ENCODE peak calls at places on chromosomes 1 and 21, in six cellular contexts. E is fibroblast of lung; I is left ventricle myocardium inferior; A is HCT116; F is astrocyte; G is CD8-positive, alpha-beta memory T cell. K is an unnamed sample.
A peak's percentile ranks its signal among the peaks of the same experiment; 100 is the strongest.

GRCh38 chr1:241985787-241986186 is 13.1 kb downstream of the MAP1LC3C start:
- DNase-seq in E (peak; percentile 34), I (no peak), A (peak; percentile 38), F (no peak), G (no peak), K (peak; percentile 57)

GRCh38 chr1:204408074-204408507 is 3.5 kb downstream of the PPP1R15B start:
- DNase-seq in E (peak; percentile 80), I (peak; percentile 76), A (no peak), F (peak; percentile 69), G (peak; percentile 13), K (peak; percentile 65)

GRCh38 chr1:237220243-237220642 is 178.3 kb downstream of the RYR2 start:
- DNase-seq in E (no peak), I (no peak), A (no peak), F (no peak), G (no peak), K (no peak)

GRCh38 chr21:38979271-38980196 is 173.8 kb downstream of the ETS2 start:
- DNase-seq in E (peak; percentile 29), I (no peak), A (no peak), F (no peak), G (no peak), K (no peak)

GRCh38 chr21:33370292-33370691 is 32.9 kb upstream of the IFNGR2 start:
- DNase-seq in E (no peak), I (no peak), A (no peak), F (no peak), G (no peak), K (no peak)

GRCh38 chr1:14945132-14946010 is 208.2 kb upstream of the TMEM51 start:
- DNase-seq in E (peak; percentile 93), I (peak; percentile 49), A (no peak), F (peak; percentile 89), G (no peak), K (no peak)

GRCh38 chr1:108862698-108863477 is 6.0 kb upstream of the AKNAD1 start:
- DNase-seq in E (no peak), I (no peak), A (no peak), F (no peak), G (no peak), K (no peak)

GRCh38 chr1:216186816-216187215 is 236.4 kb downstream of the USH2A start:
- DNase-seq in E (peak; percentile 37), I (no peak), A (no peak), F (peak; percentile 23), G (no peak), K (peak; percentile 28)

GRCh38 chr1:14627608-14628489 is 29.4 kb downstream of the KAZN start:
- DNase-seq in E (no peak), I (no peak), A (no peak), F (no peak), G (no peak), K (no peak)

GRCh38 chr1:150161747-150162581 is 12.2 kb downstream of the PLEKHO1 start:
- DNase-seq in E (peak; percentile 72), I (no peak), A (no peak), F (peak; percentile 62), G (no peak), K (no peak)

GRCh38 chr1:40477680-40478057 is 579 bp downstream of the ZFP69 start:
- DNase-seq in E (peak; percentile 28), I (no peak), A (no peak), F (peak; percentile 20), G (no peak), K (no peak)

DNA sequence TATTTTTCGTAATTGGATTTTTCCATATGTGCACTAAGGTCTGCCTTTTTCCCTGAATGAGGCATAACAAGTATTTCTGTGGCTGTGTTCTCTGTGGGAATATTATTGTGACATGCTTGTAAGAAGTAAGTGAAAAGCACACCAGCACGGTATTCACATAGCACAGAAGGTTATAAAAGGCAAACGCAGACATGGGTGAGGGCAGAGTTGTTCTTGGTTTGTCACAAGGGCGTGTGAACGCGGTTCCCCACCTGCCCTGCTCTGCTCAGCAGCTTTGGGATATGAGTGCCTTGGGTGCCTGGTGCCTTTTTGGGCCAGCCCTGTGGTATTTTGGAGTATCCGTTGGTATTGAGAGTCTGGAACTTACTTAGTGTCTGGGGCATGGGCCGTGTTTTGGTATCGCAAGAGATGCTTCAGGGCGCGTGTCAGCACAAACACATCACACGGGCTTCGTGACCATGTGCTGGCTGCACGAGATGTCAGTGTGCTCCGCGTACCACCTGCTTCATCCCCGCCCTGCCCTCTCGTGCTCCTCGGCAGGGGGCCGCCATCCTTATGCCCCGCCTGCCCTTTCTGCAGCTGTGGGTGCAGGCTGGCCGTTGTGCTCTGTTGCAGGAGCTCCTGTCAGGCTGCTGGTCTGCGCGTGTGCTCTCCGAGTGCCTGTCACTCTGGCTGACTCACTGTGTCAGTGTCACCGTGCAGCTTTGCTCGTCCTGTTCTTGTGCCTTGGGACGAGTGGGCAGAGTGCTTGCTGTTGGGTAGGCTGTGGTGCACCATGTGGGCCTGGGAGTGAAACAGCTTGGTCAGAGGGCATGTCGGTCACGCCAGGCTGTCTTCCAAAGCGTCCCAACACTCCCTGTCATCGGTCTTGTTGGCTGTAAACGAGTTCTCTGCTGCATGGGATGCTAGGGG is 15.0 kb downstream of the SKI start:
- DNase-seq in E (no peak), I (peak; percentile 60), A (no peak), F (no peak), G (no peak), K (no peak)
- H3K4me1 ChIP-seq in E (peaks cover 21% of the 10 kb centered on the region), I (peaks cover 97% of the 10 kb centered on the region), A (no peaks in the 10 kb centered on the region), F (peaks cover 52% of the 10 kb centered on the region), G (peaks cover 69% of the 10 kb centered on the region), K (peaks cover 9% of the 10 kb centered on the region)

GRCh38 chr1:165312591-165312990 is 43.9 kb downstream of the LMX1A start:
- DNase-seq in E (no peak), I (no peak), A (no peak), F (no peak), G (no peak), K (no peak)
- H3K27me3 ChIP-seq in E (no peaks in the 10 kb centered on the region), I (peaks cover 76% of the 10 kb centered on the region), A (peaks cover 65% of the 10 kb centered on the region), F (no peaks in the 10 kb centered on the region), G (no peaks in the 10 kb centered on the region), K (no peaks in the 10 kb centered on the region)

GRCh38 chr21:44955803-44956175 is 16.0 kb downstream of the SLX9 start:
- DNase-seq in E (no peak), I (no peak), A (no peak), F (no peak), G (no peak), K (no peak)

GRCh38 chr21:44954281-44954771 is 14.5 kb downstream of the SLX9 start:
- DNase-seq in E (no peak), I (peak; percentile 36), A (no peak), F (no peak), G (no peak), K (no peak)

GRCh38 chr21:44956356-44957046 is 16.7 kb downstream of the SLX9 start:
- DNase-seq in E (no peak), I (peak; percentile 11), A (no peak), F (no peak), G (no peak), K (no peak)

GRCh38 chr21:44953628-44954021 is 13.8 kb downstream of the SLX9 start:
- DNase-seq in E (no peak), I (peak; percentile 15), A (no peak), F (no peak), G (no peak), K (no peak)

GRCh38 chr21:44955141-44955802 is 15.4 kb downstream of the SLX9 start:
- DNase-seq in E (peak; percentile 45), I (peak; percentile 13), A (no peak), F (peak; percentile 22), G (no peak), K (no peak)
- H3K4me1 ChIP-seq in E (peaks cover 13% of the 10 kb centered on the region), I (peaks cover 94% of the 10 kb centered on the region), A (no peaks in the 10 kb centered on the region), F (peaks cover 27% of the 10 kb centered on the region), G (no peaks in the 10 kb centered on the region), K (no peaks in the 10 kb centered on the region)

GRCh38 chr1:228007801-228008341 is 1.1 kb downstream of the WNT3A start:
- DNase-seq in E (no peak), I (no peak), A (no peak), F (no peak), G (no peak), K (no peak)

GRCh38 chr1:228009116-228009827 is 2.5 kb downstream of the WNT3A start:
- DNase-seq in E (no peak), I (no peak), A (no peak), F (no peak), G (no peak), K (no peak)

GRCh38 chr1:228009828-228010775 is 3.3 kb downstream of the WNT3A start:
- DNase-seq in E (no peak), I (no peak), A (no peak), F (no peak), G (no peak), K (peak; percentile 87)

GRCh38 chr1:228007054-228007800 is 429 bp downstream of the WNT3A start:
- DNase-seq in E (no peak), I (no peak), A (no peak), F (no peak), G (no peak), K (no peak)

DNA sequence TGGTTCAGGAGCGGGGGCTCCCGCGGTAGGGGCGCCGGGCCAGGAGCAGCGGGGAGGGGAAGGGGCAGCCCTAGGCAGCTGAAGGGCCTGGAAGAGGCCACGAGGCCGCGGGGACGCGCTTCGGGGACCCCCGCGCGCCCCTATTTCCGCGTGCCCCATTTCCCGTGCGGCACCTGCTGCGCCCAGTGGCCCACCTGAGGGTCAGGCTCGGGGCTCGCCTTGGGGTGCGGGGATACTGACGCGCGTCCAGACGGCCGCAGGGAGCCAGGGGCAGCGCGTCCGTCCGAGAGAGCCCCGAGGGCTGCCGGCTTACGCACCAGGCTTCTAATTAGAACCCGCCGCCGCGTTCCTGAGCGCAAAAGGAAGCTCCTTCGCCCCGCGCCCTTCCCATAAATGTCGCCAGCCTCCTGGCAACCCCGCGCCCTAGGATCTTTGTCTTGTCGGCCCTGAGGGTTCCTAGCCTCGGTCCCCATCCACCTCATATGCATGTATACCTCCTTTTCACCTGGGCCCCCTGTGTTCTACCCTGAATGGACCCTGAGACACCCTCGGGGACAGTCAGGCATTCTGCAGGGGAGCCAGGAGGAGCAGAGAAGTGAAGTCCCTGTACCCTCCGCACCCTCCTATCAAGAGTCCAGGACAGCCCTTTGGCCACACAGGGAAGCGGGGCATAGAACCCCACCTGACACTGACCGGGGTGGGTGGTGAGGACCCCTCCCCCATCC is 1.8 kb downstream of the WNT3A start:
- DNase-seq in E (no peak), I (no peak), A (no peak), F (no peak), G (no peak), K (no peak)
- H3K27me3 ChIP-seq in E (peaks cover 37% of the 10 kb centered on the region), I (peaks cover 98% of the 10 kb centered on the region), A (no peaks in the 10 kb centered on the region), F (peaks cover 47% of the 10 kb centered on the region), G (peaks cover 27% of the 10 kb centered on the region), K (peaks cover 64% of the 10 kb centered on the region)

DNA sequence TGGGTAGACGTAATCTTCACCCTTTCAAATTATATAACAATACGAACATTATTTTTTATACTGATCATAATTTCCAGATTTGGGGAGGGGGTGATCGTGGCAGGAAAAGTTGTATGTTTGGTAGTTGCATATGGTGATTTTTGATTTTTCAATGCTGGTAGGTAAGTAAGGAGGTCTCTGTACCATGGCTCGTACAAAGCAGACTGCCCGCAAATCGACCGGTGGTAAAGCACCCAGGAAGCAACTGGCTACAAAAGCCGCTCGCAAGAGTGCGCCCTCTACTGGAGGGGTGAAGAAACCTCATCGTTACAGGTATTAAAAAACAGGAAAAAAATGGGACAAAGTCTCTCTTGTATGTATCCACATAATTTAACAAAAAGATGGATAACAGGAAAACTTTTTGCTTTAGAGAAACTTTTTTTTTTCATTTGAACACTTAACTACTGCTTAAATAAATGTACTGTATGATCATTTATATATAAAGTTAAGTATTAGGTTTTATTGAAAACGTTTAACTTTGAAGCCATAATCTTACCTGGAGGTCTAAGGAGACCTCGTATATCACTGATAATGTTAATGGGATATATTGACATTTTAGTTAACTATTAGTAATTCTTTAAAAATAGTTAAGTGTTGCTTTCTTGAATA is 1.8 kb downstream of the H3-3A start:
- DNase-seq in E (peak; percentile 10), I (no peak), A (no peak), F (no peak), G (no peak), K (no peak)
- H3K4me1 ChIP-seq in E (no peaks in the 10 kb centered on the region), I (peaks cover 81% of the 10 kb centered on the region), A (peaks cover 6% of the 10 kb centered on the region), F (peaks cover 11% of the 10 kb centered on the region), G (peaks cover 58% of the 10 kb centered on the region), K (peaks cover 2% of the 10 kb centered on the region)

GRCh38 chr1:2535455-2535854 is 5.4 kb upstream of the HES5 start:
- DNase-seq in E (no peak), I (no peak), A (no peak), F (no peak), G (no peak), K (no peak)
- H3K27me3 ChIP-seq in E (peaks cover 14% of the 10 kb centered on the region), I (peaks cover 83% of the 10 kb centered on the region), A (no peaks in the 10 kb centered on the region), F (peaks cover 8% of the 10 kb centered on the region), G (peaks cover 18% of the 10 kb centered on the region), K (no peaks in the 10 kb centered on the region)